ENCODE peak calls at places on chromosome 6, in eight cellular contexts. Z is activated T-cell treated with anti-CD3 and anti-CD28 coated beads, Interleukin-2, amount 50 U/mL, for 72 hours; Q is activated gamma-delta T cell treated with Interleukin-2 at 50 U/mL for 16 hours; F is cardiac muscle cell; I is activated CD4-positive, alpha-beta T cell treated with anti-CD3 and anti-CD28 coated beads for 24 hours; Y is amniotic stem cell; W is BE2C; N is AG10803. U is an unnamed sample.
A peak's percentile ranks its signal among the peaks of the same experiment; 100 is the strongest.

GRCh38 chr6:134714679-134715078 is 235.2 kb downstream of the ALDH8A1 start:
- DNase-seq in Q (no peak), W (no peak), I (no peak), Z (no peak), N (no peak), F (no peak), Y (no peak), U (no peak)

GRCh38 chr6:156720739-156721714 is 56.2 kb upstream of the ARID1B start:
- DNase-seq in F (no peak), Q (no peak), Z (no peak), W (no peak), Y (no peak), I (no peak), N (no peak), U (no peak)

GRCh38 chr6:12233693-12234551 is 56.2 kb upstream of the EDN1 start:
- DNase-seq in F (peak; percentile 55), W (peak; percentile 14), N (peak; percentile 82), I (no peak), Q (peak; percentile 7), Y (peak; percentile 37), Z (peak; percentile 58), U (peak; percentile 39)

GRCh38 chr6:105545947-105546710 is 143.2 kb upstream of the PREP start:
- DNase-seq in W (no peak), I (no peak), Y (peak; percentile 21), N (peak; percentile 91), F (no peak), Z (no peak), Q (no peak), U (no peak)

GRCh38 chr6:136334853-136335252 is 45.2 kb upstream of the BCLAF1 start:
- DNase-seq in Z (peak; percentile 6), F (no peak), I (no peak), W (peak; percentile 29), Y (no peak), N (no peak), Q (no peak), U (no peak)

GRCh38 chr6:92364948-92365386 is 1054.4 kb downstream of the EPHA7 start:
- DNase-seq in Z (no peak), W (no peak), Y (no peak), F (no peak), I (no peak), Q (no peak), N (peak; percentile 3), U (no peak)

GRCh38 chr6:105568751-105569150 is 165.9 kb upstream of the PREP start:
- DNase-seq in Y (no peak), Z (no peak), I (no peak), Q (no peak), W (no peak), F (no peak), N (no peak), U (no peak)

GRCh38 chr6:10414766-10415592 is at the start of gene TFAP2A:
- DNase-seq in I (no peak), W (no peak), Q (no peak), Y (peak; percentile 33), Z (no peak), F (no peak), N (peak; percentile 57), U (no peak)

GRCh38 chr6:71509142-71509541 is 220.5 kb downstream of the OGFRL1 start:
- DNase-seq in N (no peak), F (no peak), I (no peak), Q (no peak), Z (no peak), W (no peak), Y (no peak), U (no peak)

U was measured in germinal center.